ENCODE peak calls at places on chromosomes 12 and 14, in six cellular contexts. One of them, this sample, is unnamed.

GRCh38 chr14:106436310-106436905 is 910.0 kb downstream of the TMEM121 start:
- DNase-seq in uterus: no peak
- DNase-seq in IMR-90: no peak
- DNase-seq in cardiac muscle cell: no peak
- DNase-seq in fibroblast of the aortic adventitia: no peak
- DNase-seq in fibroblast of lung: no peak
- DNase-seq in this sample: no peak

GRCh38 chr12:84642201-84642600 is 270.4 kb downstream of the SLC6A15 start:
- DNase-seq in fibroblast of lung: no peak
- DNase-seq in fibroblast of the aortic adventitia: peak
- DNase-seq in uterus: no peak
- DNase-seq in cardiac muscle cell: no peak
- DNase-seq in IMR-90: peak
- DNase-seq in this sample: no peak

GRCh38 chr12:91219511-91219910 is 36.9 kb upstream of the DCN start:
- DNase-seq in fibroblast of the aortic adventitia: peak
- DNase-seq in uterus: no peak
- DNase-seq in fibroblast of lung: peak
- DNase-seq in IMR-90: peak
- DNase-seq in cardiac muscle cell: no peak
- DNase-seq in this sample: no peak

GRCh38 chr14:65471038-65471878 is 58.7 kb downstream of the FUT8 start:
- DNase-seq in fibroblast of the aortic adventitia: no peak
- DNase-seq in cardiac muscle cell: peak
- DNase-seq in fibroblast of lung: no peak
- DNase-seq in IMR-90: no peak
- DNase-seq in uterus: no peak
- DNase-seq in this sample: no peak

GRCh38 chr12:19186722-19187661 is 57.5 kb downstream of the PLEKHA5 start:
- DNase-seq in fibroblast of the aortic adventitia: peak
- DNase-seq in uterus: no peak
- DNase-seq in IMR-90: peak
- DNase-seq in cardiac muscle cell: peak
- DNase-seq in fibroblast of lung: peak
- DNase-seq in this sample: no peak

GRCh38 chr14:50101417-50101816 is 15.0 kb downstream of the VCPKMT start:
- DNase-seq in IMR-90: no peak
- DNase-seq in fibroblast of lung: no peak
- DNase-seq in uterus: no peak
- DNase-seq in fibroblast of the aortic adventitia: no peak
- DNase-seq in cardiac muscle cell: no peak
- DNase-seq in this sample: no peak

GRCh38 chr12:49868952-49869815 is 26.3 kb upstream of the BCDIN3D start:
- DNase-seq in cardiac muscle cell: peak
- DNase-seq in uterus: peak
- DNase-seq in fibroblast of lung: peak
- DNase-seq in fibroblast of the aortic adventitia: peak
- DNase-seq in IMR-90: peak
- DNase-seq in this sample: peak

GRCh38 chr12:24854908-24855307 is 94.0 kb downstream of the BCAT1 start:
- DNase-seq in uterus: no peak
- DNase-seq in IMR-90: peak
- DNase-seq in fibroblast of the aortic adventitia: no peak
- DNase-seq in fibroblast of lung: peak
- DNase-seq in cardiac muscle cell: no peak
- DNase-seq in this sample: no peak

GRCh38 chr12:31008241-31008711 is 65.4 kb upstream of the DDX11 start:
- DNase-seq in fibroblast of lung: no peak
- DNase-seq in cardiac muscle cell: no peak
- DNase-seq in uterus: no peak
- DNase-seq in IMR-90: no peak
- DNase-seq in fibroblast of the aortic adventitia: no peak
- DNase-seq in this sample: no peak

GRCh38 chr12:27733052-27733656 is 22.5 kb downstream of the MRPS35 start:
- DNase-seq in IMR-90: peak
- DNase-seq in fibroblast of the aortic adventitia: peak
- DNase-seq in uterus: no peak
- DNase-seq in cardiac muscle cell: peak
- DNase-seq in fibroblast of lung: peak
- DNase-seq in this sample: no peak

GRCh38 chr14:94483729-94484275 is 7.8 kb upstream of the SERPINA9 start:
- DNase-seq in IMR-90: peak
- DNase-seq in fibroblast of the aortic adventitia: no peak
- DNase-seq in cardiac muscle cell: no peak
- DNase-seq in uterus: no peak
- DNase-seq in fibroblast of lung: peak
- DNase-seq in this sample: no peak

GRCh38 chr12:34595749-34596733 is 573.7 kb downstream of the ALG10 start:
- DNase-seq in fibroblast of the aortic adventitia: no peak
- DNase-seq in uterus: no peak
- DNase-seq in cardiac muscle cell: no peak
- DNase-seq in IMR-90: no peak
- DNase-seq in fibroblast of lung: no peak
- DNase-seq in this sample: no peak

GRCh38 chr12:26982866-26983265 is 31.3 kb downstream of the TM7SF3 start:
- DNase-seq in cardiac muscle cell: no peak
- DNase-seq in fibroblast of the aortic adventitia: no peak
- DNase-seq in fibroblast of lung: no peak
- DNase-seq in IMR-90: no peak
- DNase-seq in uterus: no peak
- DNase-seq in this sample: no peak

GRCh38 chr12:111074965-111075364 is 154.6 kb upstream of the MYL2 start:
- DNase-seq in IMR-90: no peak
- DNase-seq in fibroblast of the aortic adventitia: no peak
- DNase-seq in cardiac muscle cell: no peak
- DNase-seq in uterus: no peak
- DNase-seq in fibroblast of lung: no peak
- DNase-seq in this sample: no peak

GRCh38 chr12:42705863-42706262 is 116.3 kb upstream of the PRICKLE1 start:
- DNase-seq in cardiac muscle cell: no peak
- DNase-seq in uterus: peak
- DNase-seq in fibroblast of lung: peak
- DNase-seq in IMR-90: peak
- DNase-seq in fibroblast of the aortic adventitia: peak
- DNase-seq in this sample: peak

GRCh38 chr12:109134186-109134917 is 18.0 kb downstream of the ACACB start:
- DNase-seq in IMR-90: no peak
- DNase-seq in fibroblast of the aortic adventitia: peak
- DNase-seq in uterus: peak
- DNase-seq in cardiac muscle cell: peak
- DNase-seq in fibroblast of lung: no peak
- DNase-seq in this sample: no peak

GRCh38 chr14:50943943-50944646 is at the start of gene PYGL:
- DNase-seq in IMR-90: peak
- DNase-seq in fibroblast of the aortic adventitia: peak
- DNase-seq in fibroblast of lung: peak
- DNase-seq in cardiac muscle cell: peak
- DNase-seq in uterus: peak
- DNase-seq in this sample: no peak

GRCh38 chr12:96335270-96335669 is 65.0 kb downstream of the CDK17 start:
- DNase-seq in IMR-90: no peak
- DNase-seq in cardiac muscle cell: no peak
- DNase-seq in uterus: no peak
- DNase-seq in fibroblast of lung: no peak
- DNase-seq in fibroblast of the aortic adventitia: no peak
- DNase-seq in this sample: no peak

GRCh38 chr12:131918311-131919050 is 10.6 kb upstream of the PUS1 start:
- DNase-seq in IMR-90: no peak
- DNase-seq in uterus: no peak
- DNase-seq in fibroblast of the aortic adventitia: no peak
- DNase-seq in fibroblast of lung: no peak
- DNase-seq in cardiac muscle cell: no peak
- DNase-seq in this sample: no peak

GRCh38 chr14:22485178-22485577 is 103.8 kb downstream of the DAD1 start:
- DNase-seq in fibroblast of the aortic adventitia: peak
- DNase-seq in fibroblast of lung: peak
- DNase-seq in IMR-90: no peak
- DNase-seq in uterus: no peak
- DNase-seq in cardiac muscle cell: no peak
- DNase-seq in this sample: no peak

DNA sequence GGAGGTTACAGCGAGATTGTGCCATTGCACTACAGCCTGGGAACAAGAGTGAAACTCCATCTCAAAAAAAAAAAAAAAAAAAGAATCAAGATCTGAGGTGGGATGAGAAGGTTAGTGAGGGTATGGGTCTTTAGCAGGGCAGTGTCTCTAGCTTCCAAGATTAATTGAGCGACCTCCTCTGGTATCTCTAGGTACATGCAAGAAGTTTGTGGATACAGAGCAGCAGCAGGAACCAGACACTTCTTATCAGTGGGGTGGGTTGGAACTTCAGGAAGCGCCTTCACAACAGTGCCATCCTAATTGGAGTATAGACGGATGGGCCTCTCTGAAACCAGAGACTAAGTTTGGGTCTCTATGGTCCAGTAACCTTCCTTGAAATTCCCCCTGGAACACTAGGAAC is 51.9 kb upstream of the CISTR start:
- DNase-seq in uterus: no peak
- DNase-seq in fibroblast of the aortic adventitia: no peak
- DNase-seq in cardiac muscle cell: no peak
- DNase-seq in IMR-90: no peak
- DNase-seq in fibroblast of lung: no peak
- DNase-seq in this sample: no peak
- TF ChIP-seq CTCF in uterus: no peak
- TF ChIP-seq CTCF in fibroblast of the aortic adventitia: no peak
- TF ChIP-seq CTCF in cardiac muscle cell: no peak
- TF ChIP-seq CTCF in IMR-90: no peak
- TF ChIP-seq CTCF in fibroblast of lung: no peak
- TF ChIP-seq CTCF in this sample: no peak

GRCh38 chr12:120361506-120362208 is 7.3 kb downstream of the MSI1 start:
- DNase-seq in fibroblast of the aortic adventitia: peak
- DNase-seq in cardiac muscle cell: peak
- DNase-seq in IMR-90: peak
- DNase-seq in uterus: peak
- DNase-seq in fibroblast of lung: peak
- DNase-seq in this sample: no peak
- H3K4me3 ChIP-seq in fibroblast of the aortic adventitia: peak
- H3K4me3 ChIP-seq in cardiac muscle cell: peak
- H3K4me3 ChIP-seq in IMR-90: no peak
- H3K4me3 ChIP-seq in uterus: peak
- H3K4me3 ChIP-seq in fibroblast of lung: peak
- H3K4me3 ChIP-seq in this sample: peak

DNA sequence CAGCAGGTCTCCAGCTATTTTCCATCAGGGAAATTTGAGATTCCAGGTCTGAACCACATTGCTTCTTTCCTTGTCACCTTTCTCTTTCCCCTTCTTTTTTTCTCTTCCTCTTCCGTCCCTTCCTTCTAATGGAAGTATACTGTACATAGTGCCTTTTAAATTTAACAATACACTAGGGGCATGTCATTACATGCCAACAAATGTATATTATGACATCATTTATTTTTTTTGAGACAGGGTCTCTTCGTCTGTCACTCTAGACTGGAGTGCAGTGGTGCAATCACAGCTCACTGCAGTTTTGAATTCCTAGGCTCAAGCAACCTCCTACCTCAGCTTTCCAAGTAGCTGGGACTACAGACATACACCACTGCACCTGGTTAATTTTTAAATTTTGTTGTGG is 148.9 kb downstream of the SUDS3 start:
- DNase-seq in fibroblast of lung: no peak
- DNase-seq in uterus: no peak
- DNase-seq in fibroblast of the aortic adventitia: no peak
- DNase-seq in IMR-90: no peak
- DNase-seq in cardiac muscle cell: no peak
- DNase-seq in this sample: no peak
- TF ChIP-seq CTCF in fibroblast of lung: no peak
- TF ChIP-seq CTCF in uterus: no peak
- TF ChIP-seq CTCF in fibroblast of the aortic adventitia: no peak
- TF ChIP-seq CTCF in IMR-90: no peak
- TF ChIP-seq CTCF in cardiac muscle cell: no peak
- TF ChIP-seq CTCF in this sample: no peak

GRCh38 chr12:104137902-104138746 is at the start of gene NFYB:
- DNase-seq in fibroblast of the aortic adventitia: peak
- DNase-seq in cardiac muscle cell: peak
- DNase-seq in uterus: peak
- DNase-seq in IMR-90: peak
- DNase-seq in fibroblast of lung: peak
- DNase-seq in this sample: peak

GRCh38 chr12:104142543-104142942 is 4.5 kb upstream of the NFYB start:
- DNase-seq in uterus: no peak
- DNase-seq in IMR-90: no peak
- DNase-seq in fibroblast of the aortic adventitia: no peak
- DNase-seq in fibroblast of lung: no peak
- DNase-seq in cardiac muscle cell: no peak
- DNase-seq in this sample: no peak

GRCh38 chr12:104136577-104136976 is 1.4 kb downstream of the NFYB start:
- DNase-seq in cardiac muscle cell: no peak
- DNase-seq in fibroblast of the aortic adventitia: peak
- DNase-seq in fibroblast of lung: peak
- DNase-seq in uterus: no peak
- DNase-seq in IMR-90: peak
- DNase-seq in this sample: no peak

GRCh38 chr12:104137175-104137901 is 672 bp downstream of the NFYB start:
- DNase-seq in cardiac muscle cell: peak
- DNase-seq in fibroblast of the aortic adventitia: peak
- DNase-seq in uterus: peak
- DNase-seq in fibroblast of lung: peak
- DNase-seq in IMR-90: peak
- DNase-seq in this sample: no peak

DNA sequence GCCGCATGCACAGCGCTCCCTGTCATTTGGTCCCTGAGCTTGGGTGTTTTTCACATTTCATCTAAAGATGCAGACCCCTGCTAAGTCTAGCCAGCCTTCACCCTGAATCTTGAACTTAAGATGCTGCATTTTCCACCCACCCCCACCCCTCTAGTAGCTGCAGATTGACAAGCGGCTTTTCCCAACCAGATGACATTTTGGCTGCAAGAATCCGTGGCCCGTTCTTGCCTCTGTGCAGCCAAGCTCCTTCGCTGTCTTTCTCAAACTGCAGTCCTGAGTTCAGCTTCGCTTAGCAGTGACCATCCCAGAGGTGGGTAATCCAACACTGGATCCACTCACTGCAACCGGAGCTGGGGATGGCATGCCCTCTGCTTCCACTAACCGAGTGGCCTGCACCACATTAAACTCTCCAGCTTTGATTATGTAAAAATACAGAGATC is 757 bp upstream of the NFYB start:
- DNase-seq in fibroblast of the aortic adventitia: peak
- DNase-seq in IMR-90: no peak
- DNase-seq in fibroblast of lung: no peak
- DNase-seq in cardiac muscle cell: peak
- DNase-seq in uterus: peak
- DNase-seq in this sample: no peak
- H3K4me3 ChIP-seq in fibroblast of the aortic adventitia: peak
- H3K4me3 ChIP-seq in IMR-90: peak
- H3K4me3 ChIP-seq in fibroblast of lung: peak
- H3K4me3 ChIP-seq in cardiac muscle cell: peak
- H3K4me3 ChIP-seq in uterus: peak
- H3K4me3 ChIP-seq in this sample: peak